ENCODE peak calls at places on chromosomes 1 and 21, in six cellular contexts. K, G, H, L, P and W are unnamed samples. For H3K4me1, the result is how much of the 10 kb centered on the place peaks cover.

GRCh38 chr21:25639167-25639921 is at the start of gene JAM2:
- DNase-seq in L (peak), K (peak), P (peak), H (no peak), G (peak), W (peak)

GRCh38 chr21:38930838-38931237 is 125.1 kb downstream of the ETS2 start:
- DNase-seq in H (no peak), P (no peak), G (peak), L (no peak), K (no peak), W (no peak)

GRCh38 chr1:17109897-17110554 is 9.2 kb downstream of the PADI2 start:
- DNase-seq in H (no peak), K (no peak), G (no peak), P (no peak), L (no peak), W (no peak)

GRCh38 chr1:211697356-211697755 is 21.9 kb upstream of the NEK2 start:
- DNase-seq in P (no peak), L (no peak), K (no peak), G (no peak), H (no peak), W (no peak)

GRCh38 chr1:225657462-225657989 is 4.6 kb upstream of the ENAH start:
- DNase-seq in L (no peak), G (peak), P (no peak), K (no peak), H (no peak), W (no peak)

GRCh38 chr1:62588000-62588399 is 9.3 kb upstream of the ANGPTL3 start:
- DNase-seq in L (no peak), P (no peak), K (no peak), H (no peak), G (no peak), W (no peak)

GRCh38 chr1:1437904-1438376 is 2.5 kb downstream of the VWA1 start:
- DNase-seq in L (peak), P (no peak), K (peak), H (no peak), G (no peak), W (peak)

GRCh38 chr1:204726478-204726877 is 40.9 kb upstream of the LRRN2 start:
- DNase-seq in P (no peak), L (no peak), K (no peak), G (no peak), H (peak), W (no peak)

GRCh38 chr1:21913258-21913657 is 23.9 kb downstream of the HSPG2 start:
- DNase-seq in H (no peak), G (no peak), L (no peak), K (no peak), P (no peak), W (no peak)

GRCh38 chr1:107110346-107110745 is 30.5 kb upstream of the NTNG1 start:
- DNase-seq in H (no peak), K (no peak), G (no peak), L (no peak), P (no peak), W (no peak)

GRCh38 chr1:85328713-85329376 is 52.4 kb upstream of the BCL10 start:
- DNase-seq in L (no peak), H (peak), G (no peak), P (no peak), K (no peak), W (no peak)

GRCh38 chr1:16183157-16183556 is 27.3 kb upstream of the EPHA2 start:
- DNase-seq in L (peak), H (no peak), P (no peak), K (no peak), G (peak), W (peak)

GRCh38 chr1:3187415-3188149 is 118.6 kb downstream of the PRDM16 start:
- DNase-seq in P (no peak), G (no peak), K (no peak), L (no peak), H (no peak), W (no peak)

GRCh38 chr1:3184666-3185065 is 115.7 kb downstream of the PRDM16 start:
- DNase-seq in L (no peak), H (no peak), K (no peak), P (no peak), G (no peak), W (no peak)

GRCh38 chr1:3188150-3188971 is 119.4 kb downstream of the PRDM16 start:
- DNase-seq in P (no peak), L (no peak), G (no peak), H (no peak), K (no peak), W (peak)

GRCh38 chr1:3185896-3186525 is 117.0 kb downstream of the PRDM16 start:
- DNase-seq in P (no peak), G (no peak), L (no peak), K (no peak), H (no peak), W (no peak)

GRCh38 chr1:3186526-3186921 is 117.5 kb downstream of the PRDM16 start:
- DNase-seq in G (peak), P (peak), L (no peak), H (no peak), K (no peak), W (peak)
- H3K4me3 ChIP-seq in G (no peak), P (no peak), L (no peak), H (no peak), K (no peak), W (no peak)

GRCh38 chr1:217465102-217465501 is 165.8 kb downstream of the GPATCH2 start:
- DNase-seq in K (no peak), H (no peak), L (no peak), P (no peak), G (no peak), W (no peak)
- TF ChIP-seq CTCF in K (no peak), H (no peak), L (no peak), P (no peak), G (no peak), W (no peak)

GRCh38 chr21:41432567-41433460 is 6.8 kb downstream of the MX1 start:
- DNase-seq in H (no peak), K (no peak), G (no peak), P (no peak), L (no peak), W (no peak)
- H3K4me1 ChIP-seq in H (under half), K (under half), G (under half), P (under half), L (under half), W (under half)

DNA sequence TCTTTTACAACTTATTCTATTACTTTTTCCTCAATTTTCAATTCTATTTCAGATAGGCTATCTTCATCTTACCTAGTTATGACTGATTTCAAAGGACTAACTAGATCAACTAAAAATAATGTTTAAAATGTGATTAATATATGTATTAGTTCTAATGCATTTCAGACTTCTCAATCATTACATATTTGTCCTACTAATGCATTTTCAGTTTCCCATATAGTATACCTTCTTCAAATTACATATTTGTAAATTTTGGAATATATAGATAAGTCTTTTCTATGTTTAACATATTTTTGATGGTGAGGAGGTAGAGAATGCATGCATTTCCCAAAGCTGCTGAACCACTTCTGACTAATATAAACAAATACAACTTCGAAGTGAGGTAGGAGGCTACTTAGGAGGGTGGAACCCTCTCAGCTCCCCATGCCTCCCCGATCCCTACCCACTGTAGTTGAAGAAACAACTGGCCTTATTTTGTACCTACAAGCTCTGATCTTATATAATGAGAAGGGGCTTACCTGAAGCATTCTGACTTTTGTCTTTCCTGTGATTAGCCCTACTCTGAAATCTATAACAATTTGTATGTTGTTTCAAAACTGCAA is 1.7 kb downstream of the TRMT1L start:
- DNase-seq in L (no peak), G (no peak), K (no peak), H (no peak), P (no peak), W (no peak)
- H3K4me3 ChIP-seq in L (no peak), G (peak), K (no peak), H (no peak), P (no peak), W (peak)

DNA sequence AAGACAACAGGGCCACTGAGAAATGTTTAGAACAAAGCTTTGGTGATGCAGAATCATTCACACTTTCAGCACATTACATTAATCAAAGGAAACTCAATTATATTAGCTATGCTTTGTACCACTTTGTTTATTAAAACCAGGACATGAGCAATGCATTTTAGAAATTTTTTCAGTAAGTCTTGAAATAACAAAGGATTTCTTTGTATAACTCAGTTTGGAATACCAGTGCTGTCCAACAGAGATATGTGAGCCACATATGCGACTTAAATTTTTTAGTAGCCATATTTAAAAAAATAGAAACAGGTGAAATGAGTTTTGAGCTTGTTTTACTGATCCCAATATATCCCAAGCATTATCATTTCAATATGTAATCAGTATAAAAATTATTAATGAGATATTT is 18.8 kb upstream of the F3 start:
- DNase-seq in G (no peak), L (no peak), K (no peak), P (no peak), H (no peak), W (no peak)
- TF ChIP-seq CTCF in G (no peak), L (no peak), K (no peak), P (no peak), H (no peak), W (no peak)

GRCh38 chr1:69710484-69710883 is 142.8 kb downstream of the LRRC7 start:
- DNase-seq in G (no peak), K (no peak), P (no peak), L (no peak), H (no peak), W (no peak)

GRCh38 chr1:69706473-69706872 is 138.8 kb downstream of the LRRC7 start:
- DNase-seq in G (no peak), H (no peak), P (no peak), L (no peak), K (no peak), W (no peak)

GRCh38 chr1:69707103-69707502 is 139.4 kb downstream of the LRRC7 start:
- DNase-seq in P (no peak), L (no peak), H (no peak), K (no peak), G (no peak), W (no peak)

DNA sequence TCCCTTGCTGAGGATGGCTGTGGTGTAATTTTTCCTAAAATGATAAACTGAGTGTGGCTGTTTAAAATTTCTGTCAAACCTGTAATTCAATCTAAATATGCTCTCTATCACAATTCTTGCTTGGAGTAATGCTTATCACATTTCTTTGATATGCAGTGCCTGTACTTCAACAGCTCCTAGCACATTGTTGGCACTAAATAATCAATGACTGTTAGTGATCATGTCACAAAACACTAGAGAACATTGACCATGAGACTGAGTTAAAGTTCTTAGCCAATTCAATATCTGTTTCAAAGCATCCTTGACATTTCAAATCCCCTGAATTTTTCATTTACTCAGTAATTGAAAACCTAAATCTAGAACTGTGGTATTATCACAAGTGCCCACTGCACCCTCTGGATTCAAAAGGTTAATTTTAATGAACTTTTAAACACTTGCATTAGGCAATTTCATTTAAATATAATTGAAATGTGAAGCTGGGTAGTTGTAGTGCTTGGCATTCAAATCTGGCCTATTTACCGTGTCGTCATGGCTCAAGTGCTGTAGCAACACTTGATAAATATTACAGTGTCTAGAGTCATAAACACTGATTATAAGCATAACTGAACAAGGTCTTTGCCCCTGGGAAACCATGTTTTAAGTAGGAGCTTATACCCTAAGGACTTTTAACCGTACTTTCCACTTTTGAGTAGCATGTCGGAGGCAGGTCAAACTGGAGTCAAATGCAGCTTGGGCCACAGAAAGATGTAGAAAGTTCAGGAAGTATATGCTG is 143.6 kb downstream of the LRRC7 start:
- DNase-seq in G (no peak), L (no peak), P (no peak), H (no peak), K (no peak), W (no peak)
- H3K4me1 ChIP-seq in G (under half), L (under half), P (under half), H (under half), K (under half), W (under half)

GRCh38 chr1:235325854-235326253 is 2.1 kb downstream of the ARID4B start:
- DNase-seq in H (no peak), P (no peak), K (no peak), L (no peak), G (no peak), W (no peak)
- H3K4me3 ChIP-seq in H (peak), P (peak), K (no peak), L (peak), G (peak), W (peak)

GRCh38 chr1:27143408-27143807 is 11.5 kb downstream of the SLC9A1 start:
- DNase-seq in G (no peak), K (no peak), L (no peak), P (no peak), H (no peak), W (no peak)
- TF ChIP-seq CTCF in G (no peak), K (no peak), L (no peak), P (no peak), H (no peak), W (no peak)

GRCh38 chr21:42980959-42981523 is 6.7 kb downstream of the PKNOX1 start:
- DNase-seq in K (no peak), H (no peak), P (no peak), G (no peak), L (peak), W (no peak)
- H3K4me1 ChIP-seq in K (under half), H (under half), P (under half), G (under half), L (under half), W (under half)